ENCODE peak calls at places on chromosomes 1 and 21, in four cellular contexts. One of them, this sample, is unnamed.

GRCh38 chr1:47644216-47644581 is 206.4 kb downstream of the FOXD2 start:
- DNase-seq in GM12878: no peak
- DNase-seq in H1: no peak
- DNase-seq in K562: no peak
- DNase-seq in this sample: no peak

GRCh38 chr1:26907071-26907922 is 6.5 kb downstream of the NR0B2 start:
- DNase-seq in GM12878: no peak
- DNase-seq in H1: no peak
- DNase-seq in K562: peak
- DNase-seq in this sample: peak

GRCh38 chr1:87432685-87433084 is 104.0 kb downstream of the LMO4 start:
- DNase-seq in GM12878: no peak
- DNase-seq in H1: no peak
- DNase-seq in K562: no peak
- DNase-seq in this sample: no peak

GRCh38 chr1:86957206-86957605 is 42.8 kb downstream of the HS2ST1 start:
- DNase-seq in GM12878: no peak
- DNase-seq in H1: no peak
- DNase-seq in K562: no peak
- DNase-seq in this sample: peak

GRCh38 chr1:3564921-3565831 is 46.1 kb downstream of the MEGF6 start:
- DNase-seq in GM12878: no peak
- DNase-seq in H1: peak
- DNase-seq in K562: peak
- DNase-seq in this sample: peak

GRCh38 chr1:89538361-89538760 is 13.7 kb downstream of the LRRC8B start:
- DNase-seq in GM12878: no peak
- DNase-seq in H1: no peak
- DNase-seq in K562: no peak
- DNase-seq in this sample: no peak

GRCh38 chr1:210151063-210151672 is 81.4 kb upstream of the SERTAD4 start:
- DNase-seq in GM12878: no peak
- DNase-seq in H1: no peak
- DNase-seq in K562: no peak
- DNase-seq in this sample: no peak

GRCh38 chr1:20477355-20478071 is 8.5 kb downstream of the CAMK2N1 start:
- DNase-seq in GM12878: no peak
- DNase-seq in H1: no peak
- DNase-seq in K562: no peak
- DNase-seq in this sample: peak

GRCh38 chr1:6800728-6801127 is 15.5 kb downstream of the CAMTA1 start:
- DNase-seq in GM12878: no peak
- DNase-seq in H1: no peak
- DNase-seq in K562: no peak
- DNase-seq in this sample: peak

GRCh38 chr1:94734963-94735899 is 84.9 kb upstream of the SLC44A3 start:
- DNase-seq in GM12878: no peak
- DNase-seq in H1: no peak
- DNase-seq in K562: peak
- DNase-seq in this sample: peak

GRCh38 chr1:151729966-151730291 is 8.6 kb downstream of the RIIAD1 start:
- DNase-seq in GM12878: no peak
- DNase-seq in H1: no peak
- DNase-seq in K562: no peak
- DNase-seq in this sample: no peak

GRCh38 chr1:62437273-62437945 is 560 bp downstream of the USP1 start:
- DNase-seq in GM12878: no peak
- DNase-seq in H1: no peak
- DNase-seq in K562: no peak
- DNase-seq in this sample: no peak

GRCh38 chr1:243575070-243575469 is 275.0 kb downstream of the AKT3 start:
- DNase-seq in GM12878: no peak
- DNase-seq in H1: no peak
- DNase-seq in K562: no peak
- DNase-seq in this sample: peak

GRCh38 chr21:41369105-41369914 is 7.5 kb downstream of the MX2 start:
- DNase-seq in GM12878: peak
- DNase-seq in H1: peak
- DNase-seq in K562: no peak
- DNase-seq in this sample: no peak

GRCh38 chr1:84573967-84574842 is at the start of gene CTBS:
- DNase-seq in GM12878: peak
- DNase-seq in H1: peak
- DNase-seq in K562: peak
- DNase-seq in this sample: peak

GRCh38 chr1:35857830-35858229 is 25.2 kb upstream of the AGO1 start:
- DNase-seq in GM12878: no peak
- DNase-seq in H1: no peak
- DNase-seq in K562: no peak
- DNase-seq in this sample: peak

GRCh38 chr1:11158720-11159321 is 30.3 kb upstream of the ANGPTL7 start:
- DNase-seq in GM12878: no peak
- DNase-seq in H1: no peak
- DNase-seq in K562: no peak
- DNase-seq in this sample: peak

GRCh38 chr1:238647877-238648276 is 738.5 kb upstream of the CHRM3 start:
- DNase-seq in GM12878: no peak
- DNase-seq in H1: no peak
- DNase-seq in K562: no peak
- DNase-seq in this sample: peak

GRCh38 chr1:176051402-176051801 is 155.7 kb downstream of the COP1 start:
- DNase-seq in GM12878: no peak
- DNase-seq in H1: no peak
- DNase-seq in K562: no peak
- DNase-seq in this sample: no peak

GRCh38 chr1:21572735-21573277 is 63.6 kb downstream of the ALPL start:
- DNase-seq in GM12878: no peak
- DNase-seq in H1: no peak
- DNase-seq in K562: no peak
- DNase-seq in this sample: no peak

GRCh38 chr1:22777658-22778057 is 67.0 kb downstream of the EPHB2 start:
- DNase-seq in GM12878: no peak
- DNase-seq in H1: no peak
- DNase-seq in K562: no peak
- DNase-seq in this sample: no peak

GRCh38 chr1:22773981-22774471 is 63.4 kb downstream of the EPHB2 start:
- DNase-seq in GM12878: no peak
- DNase-seq in H1: no peak
- DNase-seq in K562: no peak
- DNase-seq in this sample: peak

GRCh38 chr1:22774483-22775182 is 64.0 kb downstream of the EPHB2 start:
- DNase-seq in GM12878: no peak
- DNase-seq in H1: no peak
- DNase-seq in K562: no peak
- DNase-seq in this sample: no peak

GRCh38 chr1:22778408-22778807 is 67.8 kb downstream of the EPHB2 start:
- DNase-seq in GM12878: no peak
- DNase-seq in H1: no peak
- DNase-seq in K562: no peak
- DNase-seq in this sample: no peak

GRCh38 chr1:22776051-22776611 is 65.5 kb downstream of the EPHB2 start:
- DNase-seq in GM12878: no peak
- DNase-seq in H1: no peak
- DNase-seq in K562: no peak
- DNase-seq in this sample: no peak
- TF ChIP-seq CHD1 in GM12878: no peak
- TF ChIP-seq CHD1 in H1: no peak
- TF ChIP-seq CHD1 in K562: no peak
- TF ChIP-seq CHD1 in this sample: no peak

DNA sequence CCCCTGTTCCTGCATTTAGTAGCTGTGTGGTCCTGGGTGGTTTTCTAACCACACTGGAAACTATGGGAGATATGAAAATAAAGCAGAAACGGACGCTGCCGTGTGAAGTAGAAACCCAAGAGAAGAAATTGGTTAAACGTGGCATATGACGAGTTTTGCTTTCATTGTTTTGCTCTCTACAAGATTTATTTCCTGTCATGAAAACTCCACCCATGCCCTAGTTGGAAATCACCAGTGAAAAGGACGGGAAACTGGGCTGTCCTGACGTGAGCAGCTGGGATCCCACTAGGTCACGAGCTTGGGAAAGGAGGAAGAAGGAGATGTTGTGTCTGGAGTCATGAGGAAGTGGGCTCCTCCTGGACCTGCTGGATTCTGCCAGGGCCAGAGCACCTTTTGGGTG is 120.8 kb upstream of the GADD45A start:
- DNase-seq in GM12878: no peak
- DNase-seq in H1: no peak
- DNase-seq in K562: no peak
- DNase-seq in this sample: peak
- TF ChIP-seq CHD1 in GM12878: no peak
- TF ChIP-seq CHD1 in H1: no peak
- TF ChIP-seq CHD1 in K562: no peak
- TF ChIP-seq CHD1 in this sample: no peak

GRCh38 chr1:237270338-237270737 is 228.4 kb downstream of the RYR2 start:
- DNase-seq in GM12878: no peak
- DNase-seq in H1: no peak
- DNase-seq in K562: no peak
- DNase-seq in this sample: no peak
- TF ChIP-seq CHD1 in GM12878: no peak
- TF ChIP-seq CHD1 in H1: no peak
- TF ChIP-seq CHD1 in K562: no peak
- TF ChIP-seq CHD1 in this sample: no peak

DNA sequence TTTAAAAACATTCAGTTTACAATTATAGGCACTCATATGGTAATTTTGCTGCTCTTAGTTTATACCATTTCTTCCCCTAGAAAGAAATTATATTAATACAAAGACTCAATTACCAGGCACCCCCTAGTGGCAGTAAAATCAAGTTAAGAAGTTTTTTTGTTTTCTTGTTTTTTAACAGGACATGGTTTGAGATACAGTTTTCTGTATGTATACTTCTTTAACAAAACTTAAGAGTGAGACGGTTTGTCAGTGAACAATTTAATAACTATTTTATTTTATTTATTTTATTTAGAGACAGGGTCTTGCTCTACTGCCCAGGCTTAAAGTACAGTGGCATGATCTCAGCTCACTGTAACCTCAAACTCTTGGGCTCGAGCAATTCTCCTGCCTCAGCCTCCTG is 224.6 kb downstream of the FAF1 start:
- DNase-seq in GM12878: no peak
- DNase-seq in H1: no peak
- DNase-seq in K562: peak
- DNase-seq in this sample: peak
- TF ChIP-seq CHD1 in GM12878: no peak
- TF ChIP-seq CHD1 in H1: no peak
- TF ChIP-seq CHD1 in K562: no peak
- TF ChIP-seq CHD1 in this sample: no peak

DNA sequence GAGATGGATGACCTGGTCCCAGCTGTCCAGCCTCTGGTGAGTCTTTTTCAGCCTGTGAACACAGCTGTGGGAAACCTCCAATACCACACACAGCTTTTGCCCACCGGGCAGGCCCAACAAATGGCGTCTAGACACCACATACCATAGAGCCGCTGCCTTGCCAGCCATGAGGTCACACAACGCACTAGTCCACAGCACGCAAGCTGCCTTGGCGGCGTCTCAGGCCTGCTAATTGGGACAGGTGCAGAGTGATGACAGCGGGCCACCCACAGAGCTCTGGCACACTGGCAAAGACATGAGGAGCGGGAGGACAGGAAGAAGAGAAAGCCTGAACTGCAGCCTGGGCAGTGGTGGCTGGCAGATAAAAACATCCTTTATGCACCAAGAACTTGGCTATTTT is 125.5 kb downstream of the ADAMTS1 start:
- DNase-seq in GM12878: no peak
- DNase-seq in H1: no peak
- DNase-seq in K562: no peak
- DNase-seq in this sample: no peak
- TF ChIP-seq CHD1 in GM12878: no peak
- TF ChIP-seq CHD1 in H1: no peak
- TF ChIP-seq CHD1 in K562: no peak
- TF ChIP-seq CHD1 in this sample: no peak

DNA sequence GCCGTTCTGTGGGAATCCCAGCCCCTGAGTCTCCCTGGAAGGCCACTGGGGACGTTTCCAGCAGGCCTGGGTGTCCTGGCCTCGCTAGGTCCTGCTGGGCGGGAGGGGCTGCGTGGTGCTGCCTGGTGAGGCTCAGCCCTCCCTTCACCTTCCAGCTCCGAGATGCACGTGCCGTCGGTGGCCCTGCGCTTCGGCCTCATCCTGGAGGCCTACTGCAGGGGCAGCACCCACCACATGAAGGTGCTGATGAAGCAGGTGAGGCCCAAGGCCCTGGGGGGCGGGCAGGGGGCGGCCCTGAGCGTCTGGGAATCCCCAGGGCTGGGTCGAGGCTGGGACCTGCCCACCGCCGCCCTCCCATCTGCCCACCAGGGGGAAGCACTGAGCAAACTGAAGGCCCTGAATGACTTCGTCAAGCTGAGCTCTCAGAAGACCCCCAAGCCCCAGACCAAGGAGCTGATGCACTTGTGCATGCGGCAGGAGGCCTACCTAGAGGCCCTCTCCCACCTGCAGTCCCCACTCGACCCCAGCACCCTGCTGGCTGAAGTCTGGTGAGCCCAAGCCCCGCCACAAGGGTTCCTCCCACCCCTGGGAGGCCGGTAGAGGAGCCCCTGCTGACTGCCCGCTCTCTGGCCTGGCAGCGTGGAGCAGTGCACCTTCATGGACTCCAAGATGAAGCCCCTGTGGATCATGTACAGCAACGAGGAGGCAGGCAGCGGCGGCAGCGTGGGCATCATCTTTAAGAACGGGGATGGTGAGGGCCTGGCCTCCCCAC is 70.3 kb downstream of the PIK3CD start:
- DNase-seq in GM12878: no peak
- DNase-seq in H1: peak
- DNase-seq in K562: peak
- DNase-seq in this sample: no peak
- TF ChIP-seq CHD1 in GM12878: no peak
- TF ChIP-seq CHD1 in H1: no peak
- TF ChIP-seq CHD1 in K562: no peak
- TF ChIP-seq CHD1 in this sample: no peak